ENCODE peak calls at places on chromosomes 1 and 21, in seven cellular contexts. One of them, this sample, is unnamed.

GRCh38 chr21:29660047-29660720 is 279.6 kb downstream of the GRIK1 start:
- DNase-seq in K562: no peak
- DNase-seq in GM12878: no peak
- DNase-seq in SK-N-SH: no peak
- DNase-seq in H1: no peak
- DNase-seq in HCT116: no peak
- DNase-seq in HepG2: no peak
- DNase-seq in this sample: no peak

GRCh38 chr1:184296466-184297243 is 90.2 kb upstream of the C1orf21 start:
- DNase-seq in K562: no peak
- DNase-seq in GM12878: no peak
- DNase-seq in SK-N-SH: no peak
- DNase-seq in H1: no peak
- DNase-seq in HCT116: no peak
- DNase-seq in HepG2: no peak
- DNase-seq in this sample: no peak

GRCh38 chr1:58922302-58923089 is 138.6 kb upstream of the JUN start:
- DNase-seq in K562: no peak
- DNase-seq in GM12878: peak; percentile 50
- DNase-seq in SK-N-SH: no peak
- DNase-seq in H1: no peak
- DNase-seq in HCT116: no peak
- DNase-seq in HepG2: no peak
- DNase-seq in this sample: no peak

GRCh38 chr1:20485527-20486456 is at the start of gene CAMK2N1:
- DNase-seq in K562: peak; percentile 91
- DNase-seq in GM12878: no peak
- DNase-seq in SK-N-SH: peak; percentile 89
- DNase-seq in H1: no peak
- DNase-seq in HCT116: no peak
- DNase-seq in HepG2: peak; percentile 55
- DNase-seq in this sample: peak; percentile 83

GRCh38 chr1:161020573-161021167 is at the start of gene F11R:
- DNase-seq in K562: peak; percentile 89
- DNase-seq in GM12878: no peak
- DNase-seq in SK-N-SH: peak; percentile 41
- DNase-seq in H1: no peak
- DNase-seq in HCT116: no peak
- DNase-seq in HepG2: peak; percentile 62
- DNase-seq in this sample: peak; percentile 70

GRCh38 chr1:68121536-68121935 is 71.1 kb upstream of the DIRAS3 start:
- DNase-seq in K562: no peak
- DNase-seq in GM12878: no peak
- DNase-seq in SK-N-SH: no peak
- DNase-seq in H1: no peak
- DNase-seq in HCT116: no peak
- DNase-seq in HepG2: no peak
- DNase-seq in this sample: no peak

GRCh38 chr1:160646711-160647328 is at the start of gene SLAMF1:
- DNase-seq in K562: no peak
- DNase-seq in GM12878: peak; percentile 95
- DNase-seq in SK-N-SH: no peak
- DNase-seq in H1: no peak
- DNase-seq in HCT116: no peak
- DNase-seq in HepG2: no peak
- DNase-seq in this sample: no peak

GRCh38 chr1:206734499-206735142 is 36.0 kb upstream of the IL19 start:
- DNase-seq in K562: peak; percentile 76
- DNase-seq in GM12878: no peak
- DNase-seq in SK-N-SH: peak; percentile 83
- DNase-seq in H1: no peak
- DNase-seq in HCT116: peak; percentile 12
- DNase-seq in HepG2: no peak
- DNase-seq in this sample: peak; percentile 63

GRCh38 chr1:226123591-226124471 is 61.3 kb downstream of the H3-3A start:
- DNase-seq in K562: no peak
- DNase-seq in GM12878: no peak
- DNase-seq in SK-N-SH: peak; percentile 14
- DNase-seq in H1: no peak
- DNase-seq in HCT116: no peak
- DNase-seq in HepG2: no peak
- DNase-seq in this sample: no peak

GRCh38 chr1:111656093-111657017 is 36.8 kb downstream of the RAP1A start:
- DNase-seq in K562: peak; percentile 36
- DNase-seq in GM12878: no peak
- DNase-seq in SK-N-SH: peak; percentile 59
- DNase-seq in H1: no peak
- DNase-seq in HCT116: peak; percentile 57
- DNase-seq in HepG2: peak; percentile 49
- DNase-seq in this sample: peak; percentile 7

GRCh38 chr1:218383051-218383450 is 37.9 kb downstream of the TGFB2 start:
- DNase-seq in K562: no peak
- DNase-seq in GM12878: no peak
- DNase-seq in SK-N-SH: no peak
- DNase-seq in H1: no peak
- DNase-seq in HCT116: no peak
- DNase-seq in HepG2: no peak
- DNase-seq in this sample: no peak

GRCh38 chr1:192811594-192812239 is 2.9 kb downstream of the RGS2 start:
- DNase-seq in K562: no peak
- DNase-seq in GM12878: no peak
- DNase-seq in SK-N-SH: no peak
- DNase-seq in H1: no peak
- DNase-seq in HCT116: no peak
- DNase-seq in HepG2: no peak
- DNase-seq in this sample: no peak
- TF ChIP-seq JUND in K562: no peak
- TF ChIP-seq JUND in GM12878: no peak
- TF ChIP-seq JUND in SK-N-SH: no peak
- TF ChIP-seq JUND in H1: no peak
- TF ChIP-seq JUND in HCT116: no peak
- TF ChIP-seq JUND in HepG2: no peak
- TF ChIP-seq JUND in this sample: no peak

DNA sequence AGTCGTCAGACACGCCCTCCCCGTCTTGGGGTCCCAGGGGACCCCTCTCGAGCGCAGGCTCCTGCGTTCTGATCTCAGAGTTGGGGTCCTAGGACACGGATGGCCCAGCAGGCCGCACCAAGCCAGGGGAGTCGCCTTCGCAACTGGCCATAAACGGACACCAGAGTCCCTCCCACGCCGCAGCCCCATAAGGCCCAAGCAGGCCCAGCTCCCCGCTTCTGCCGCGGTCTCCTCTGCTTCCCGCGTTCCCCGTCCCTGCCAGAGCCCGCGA is 633 bp downstream of the DMRTA2 start:
- DNase-seq in K562: no peak
- DNase-seq in GM12878: no peak
- DNase-seq in SK-N-SH: no peak
- DNase-seq in H1: no peak
- DNase-seq in HCT116: no peak
- DNase-seq in HepG2: no peak
- DNase-seq in this sample: no peak
- TF ChIP-seq JUND in K562: no peak
- TF ChIP-seq JUND in GM12878: no peak
- TF ChIP-seq JUND in SK-N-SH: no peak
- TF ChIP-seq JUND in H1: no peak
- TF ChIP-seq JUND in HCT116: no peak
- TF ChIP-seq JUND in HepG2: no peak
- TF ChIP-seq JUND in this sample: no peak

DNA sequence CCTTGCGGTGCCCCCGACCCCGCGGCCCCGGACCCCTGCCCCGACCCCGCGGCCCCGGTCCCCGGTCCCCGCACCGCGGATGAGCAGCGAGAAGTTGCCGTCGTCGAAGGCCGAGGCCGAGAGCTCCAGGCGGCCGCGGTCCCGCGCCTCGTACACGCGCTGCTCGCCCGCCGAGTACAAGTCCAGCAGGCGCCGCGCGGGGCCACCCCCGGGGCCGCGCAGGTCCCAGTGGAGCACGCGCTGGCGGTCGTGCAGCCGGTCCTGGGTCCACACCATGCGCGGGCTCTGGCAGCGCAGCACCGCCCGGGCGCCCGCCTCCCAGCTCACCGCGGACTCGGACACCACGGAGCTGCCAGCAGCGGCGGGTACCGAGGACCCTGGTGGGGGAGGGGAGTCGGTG is 3.0 kb downstream of the MXRA8 start:
- DNase-seq in K562: no peak
- DNase-seq in GM12878: no peak
- DNase-seq in SK-N-SH: peak; percentile 87
- DNase-seq in H1: no peak
- DNase-seq in HCT116: no peak
- DNase-seq in HepG2: no peak
- DNase-seq in this sample: peak; percentile 50
- TF ChIP-seq JUND in K562: no peak
- TF ChIP-seq JUND in GM12878: no peak
- TF ChIP-seq JUND in SK-N-SH: no peak
- TF ChIP-seq JUND in H1: no peak
- TF ChIP-seq JUND in HCT116: no peak
- TF ChIP-seq JUND in HepG2: no peak
- TF ChIP-seq JUND in this sample: no peak

GRCh38 chr1:116844775-116845174 is 64.9 kb upstream of the PTGFRN start:
- DNase-seq in K562: no peak
- DNase-seq in GM12878: no peak
- DNase-seq in SK-N-SH: no peak
- DNase-seq in H1: no peak
- DNase-seq in HCT116: no peak
- DNase-seq in HepG2: no peak
- DNase-seq in this sample: no peak
- TF ChIP-seq JUND in K562: no peak
- TF ChIP-seq JUND in GM12878: no peak
- TF ChIP-seq JUND in SK-N-SH: no peak
- TF ChIP-seq JUND in H1: no peak
- TF ChIP-seq JUND in HCT116: no peak
- TF ChIP-seq JUND in HepG2: no peak
- TF ChIP-seq JUND in this sample: no peak

GRCh38 chr1:167770127-167770526 is 48.3 kb downstream of the MPZL1 start:
- DNase-seq in K562: peak; percentile 41
- DNase-seq in GM12878: no peak
- DNase-seq in SK-N-SH: no peak
- DNase-seq in H1: peak; percentile 3
- DNase-seq in HCT116: no peak
- DNase-seq in HepG2: no peak
- DNase-seq in this sample: no peak
- TF ChIP-seq JUND in K562: no peak
- TF ChIP-seq JUND in GM12878: no peak
- TF ChIP-seq JUND in SK-N-SH: no peak
- TF ChIP-seq JUND in H1: no peak
- TF ChIP-seq JUND in HCT116: no peak
- TF ChIP-seq JUND in HepG2: no peak
- TF ChIP-seq JUND in this sample: no peak

DNA sequence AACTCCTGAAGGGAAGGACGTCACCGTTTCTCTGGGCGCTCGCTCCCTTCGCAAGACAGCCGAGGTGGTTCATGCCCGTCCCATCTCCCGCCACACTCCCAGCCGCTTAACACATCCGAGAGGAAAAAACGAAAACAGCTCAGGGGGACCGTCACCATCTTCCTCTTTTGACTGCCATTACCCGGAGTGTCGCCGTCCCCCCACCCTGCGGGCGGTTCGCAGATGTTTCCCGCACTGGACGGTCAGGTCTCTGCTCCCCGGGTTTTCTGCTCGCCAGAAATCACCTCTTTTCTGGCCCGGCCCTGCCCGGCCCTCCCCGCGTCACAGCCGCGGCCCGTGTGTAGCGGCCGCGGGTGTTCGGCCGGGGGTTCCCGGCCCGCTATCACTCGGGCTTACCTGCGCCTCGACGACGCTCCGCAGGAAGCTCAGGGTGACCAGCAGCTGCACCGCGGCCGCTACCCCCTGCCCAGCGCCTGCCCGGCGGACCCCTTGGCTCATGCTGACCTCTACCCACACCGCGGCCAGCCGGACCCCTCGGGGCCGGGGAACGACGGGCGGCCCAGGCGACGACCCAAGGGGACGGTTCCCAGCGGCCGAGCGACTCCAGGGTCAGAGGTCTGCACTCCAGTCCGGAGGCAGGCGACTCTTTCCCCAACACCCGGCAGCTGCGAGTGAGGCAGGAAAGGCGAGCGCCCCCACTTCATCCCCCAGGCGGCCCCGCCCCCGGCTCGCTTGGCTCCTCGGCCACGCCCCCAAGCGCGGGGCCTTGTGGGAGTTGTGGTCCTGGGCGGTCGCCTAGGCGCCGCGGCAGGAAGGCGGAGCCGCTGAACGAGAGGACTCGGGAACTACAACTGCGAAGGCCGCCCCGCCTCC is at the start of gene ERO1B:
- DNase-seq in K562: peak; percentile 97
- DNase-seq in GM12878: peak; percentile 73
- DNase-seq in SK-N-SH: peak; percentile 97
- DNase-seq in H1: peak; percentile 91
- DNase-seq in HCT116: peak; percentile 88
- DNase-seq in HepG2: peak; percentile 89
- DNase-seq in this sample: peak; percentile 99
- TF ChIP-seq JUND in K562: peak; percentile 50
- TF ChIP-seq JUND in GM12878: no peak
- TF ChIP-seq JUND in SK-N-SH: no peak
- TF ChIP-seq JUND in H1: no peak
- TF ChIP-seq JUND in HCT116: no peak
- TF ChIP-seq JUND in HepG2: no peak
- TF ChIP-seq JUND in this sample: no peak